ENCODE peak calls at places on chromosomes 11 and 22, in seven cellular contexts. H, D, R, J, X, Z and T are unnamed samples.
A peak's percentile ranks its signal among the peaks of the same experiment; 100 is the strongest.

GRCh38 chr22:35074583-35074982 is 8.6 kb downstream of the ISX start:
- DNase-seq in X (no peak), R (no peak), Z (no peak), D (no peak), H (no peak), J (no peak), T (no peak)

GRCh38 chr11:82814379-82814778 is 80.7 kb upstream of the FAM181B start:
- DNase-seq in J (no peak), Z (no peak), X (no peak), D (no peak), H (no peak), R (no peak), T (no peak)

GRCh38 chr11:37762079-37762478 is 1164.0 kb upstream of the RAG2 start:
- DNase-seq in J (no peak), D (no peak), Z (no peak), R (no peak), X (no peak), H (no peak), T (no peak)

GRCh38 chr11:75924966-75925784 is 110.2 kb downstream of the UVRAG start:
- DNase-seq in R (peak; percentile 35), Z (peak; percentile 50), J (no peak), X (no peak), D (no peak), H (no peak), T (peak; percentile 40)

GRCh38 chr11:1371026-1371325 is 18.8 kb upstream of the BRSK2 start:
- DNase-seq in Z (no peak), J (no peak), H (no peak), X (no peak), R (no peak), D (no peak), T (no peak)

GRCh38 chr11:92536895-92537294 is 312.3 kb downstream of the FAT3 start:
- DNase-seq in Z (no peak), X (no peak), R (no peak), J (no peak), D (no peak), H (no peak), T (no peak)

GRCh38 chr11:112553340-112553739 is 292.7 kb upstream of the PLET1 start:
- DNase-seq in D (no peak), J (no peak), Z (no peak), X (no peak), R (no peak), H (no peak), T (no peak)

GRCh38 chr11:69573751-69574382 is 67.1 kb upstream of the CCND1 start:
- DNase-seq in Z (no peak), R (no peak), J (no peak), D (no peak), X (no peak), H (no peak), T (peak; percentile 55)

GRCh38 chr11:94516725-94517124 is 4.5 kb downstream of the C11orf97 start:
- DNase-seq in X (no peak), J (no peak), D (no peak), H (no peak), Z (no peak), R (no peak), T (no peak)

GRCh38 chr11:128417607-128418324 is 169.6 kb downstream of the ETS1 start:
- DNase-seq in R (peak; percentile 92), H (no peak), D (no peak), J (no peak), Z (peak; percentile 90), X (no peak), T (peak; percentile 94)

GRCh38 chr11:113778111-113778910 is 1.3 kb upstream of the CLDN25 start:
- DNase-seq in H (no peak), Z (peak; percentile 12), D (no peak), R (peak; percentile 13), J (no peak), X (no peak), T (peak; percentile 34)

GRCh38 chr11:1048375-1049070 is 12.0 kb upstream of the MUC6 start:
- DNase-seq in R (no peak), X (no peak), H (peak; percentile 30), Z (no peak), D (no peak), J (peak; percentile 24), T (no peak)

GRCh38 chr22:21567456-21568206 is at the start of gene UBE2L3:
- DNase-seq in Z (peak; percentile 67), X (peak; percentile 74), H (peak; percentile 92), R (peak; percentile 74), D (peak; percentile 83), J (peak; percentile 88), T (peak; percentile 78)

GRCh38 chr11:42329930-42330555 is 870.6 kb upstream of the LRRC4C start:
- DNase-seq in H (no peak), X (no peak), D (no peak), R (peak; percentile 58), Z (peak; percentile 16), J (no peak), T (peak; percentile 10)

GRCh38 chr11:83464181-83464580 is 178.0 kb upstream of the CCDC90B start:
- DNase-seq in R (no peak), J (no peak), X (no peak), Z (no peak), H (no peak), D (no peak), T (no peak)

GRCh38 chr11:120873966-120874365 is 149.9 kb upstream of the TBCEL start:
- DNase-seq in X (no peak), D (no peak), J (no peak), H (no peak), Z (no peak), R (no peak), T (no peak)

GRCh38 chr11:16605440-16605970 is 132.9 kb upstream of the C11orf58 start:
- DNase-seq in R (peak; percentile 16), Z (no peak), D (no peak), H (peak; percentile 60), X (no peak), J (peak; percentile 24), T (no peak)

GRCh38 chr11:68704887-68705286 is 20.5 kb downstream of the GAL start:
- DNase-seq in D (no peak), H (peak; percentile 46), J (no peak), X (no peak), R (no peak), Z (no peak), T (no peak)

GRCh38 chr11:87300640-87301381 is 263.1 kb downstream of the TMEM135 start:
- DNase-seq in Z (peak; percentile 10), D (no peak), H (no peak), X (no peak), R (no peak), J (no peak), T (no peak)

GRCh38 chr11:77428598-77428997 is 45.3 kb downstream of the PAK1 start:
- DNase-seq in R (no peak), Z (no peak), X (no peak), J (no peak), D (no peak), H (no peak), T (no peak)

GRCh38 chr11:108967571-108967970 is 302.7 kb downstream of the DDX10 start:
- DNase-seq in X (no peak), R (no peak), J (no peak), H (no peak), Z (no peak), D (no peak), T (peak; percentile 90)

GRCh38 chr22:41485033-41485432 is 16.1 kb downstream of the ACO2 start:
- DNase-seq in H (no peak), Z (no peak), R (no peak), J (no peak), X (no peak), D (no peak), T (no peak)

GRCh38 chr11:84164722-84165121 is 878.6 kb upstream of the CCDC90B start:
- DNase-seq in Z (peak; percentile 22), J (no peak), H (no peak), X (no peak), R (no peak), D (no peak), T (no peak)

GRCh38 chr11:116193321-116194114 is 579.3 kb downstream of the BUD13 start:
- DNase-seq in Z (peak; percentile 10), H (peak; percentile 74), J (peak; percentile 43), R (peak; percentile 55), D (no peak), X (peak; percentile 61), T (peak; percentile 55)
- TF ChIP-seq CTCF in Z (peak; percentile 4), H (no peak), J (peak; percentile 50), R (peak; percentile 9), D (no peak), X (peak; percentile 55), T (peak; percentile 34)

DNA sequence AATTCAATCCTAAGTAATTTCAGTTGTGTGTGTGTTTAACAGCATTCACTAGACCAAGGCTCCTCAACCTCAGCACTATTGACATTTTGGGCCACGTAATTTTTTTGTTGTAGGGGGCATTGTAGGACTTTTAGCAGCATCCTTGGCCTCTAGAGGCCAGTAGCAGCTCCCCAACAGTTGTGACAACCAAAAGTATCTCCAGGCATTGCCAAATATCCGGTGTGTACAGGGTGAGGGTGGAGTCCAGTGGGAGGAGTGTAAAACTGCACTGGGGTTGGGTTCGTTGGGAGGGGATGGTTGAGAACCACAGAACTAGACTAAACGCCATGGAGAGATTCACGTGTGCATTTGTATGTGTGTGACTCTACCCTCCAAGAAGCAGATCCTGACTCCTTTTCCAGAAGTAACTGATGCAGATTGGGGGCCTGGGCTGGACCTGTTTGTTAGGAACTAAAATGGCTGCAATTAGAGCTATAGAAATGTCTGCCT is 5.9 kb upstream of the PHF21A start:
- DNase-seq in R (peak; percentile 81), X (no peak), H (no peak), D (peak; percentile 55), Z (peak; percentile 74), J (no peak), T (peak; percentile 66)
- TF ChIP-seq CTCF in R (peak; percentile 75), X (no peak), H (no peak), D (peak; percentile 41), Z (peak; percentile 65), J (no peak), T (peak; percentile 67)

GRCh38 chr11:11270236-11270775 is 82.7 kb downstream of the CSNK2A3 start:
- DNase-seq in R (no peak), H (no peak), Z (no peak), X (no peak), D (no peak), J (no peak), T (no peak)
- TF ChIP-seq CTCF in R (no peak), H (no peak), Z (no peak), X (no peak), D (no peak), J (no peak), T (no peak)

DNA sequence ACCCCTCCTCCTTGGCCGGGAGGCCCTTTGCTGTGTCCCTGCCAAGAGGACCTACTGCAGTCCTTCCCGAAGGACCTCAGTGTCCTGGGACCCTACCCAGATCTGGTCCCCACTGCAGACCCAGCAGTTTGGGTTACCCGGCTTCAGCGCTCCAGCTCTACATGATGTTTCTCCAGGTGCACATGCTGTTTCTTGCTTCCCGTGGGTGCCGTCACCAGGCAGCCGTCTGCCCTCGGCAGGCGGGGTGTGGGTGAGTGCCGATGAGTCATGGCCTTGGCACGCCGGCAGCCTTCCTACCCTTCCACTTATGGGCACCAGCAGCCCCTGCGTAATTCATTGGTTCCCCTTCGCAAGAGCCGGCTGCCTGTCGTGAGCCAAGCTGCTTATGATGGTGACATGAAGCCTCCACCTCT is 101.8 kb downstream of the BCR start:
- DNase-seq in Z (peak; percentile 59), H (no peak), R (peak; percentile 70), D (no peak), J (no peak), X (no peak), T (peak; percentile 80)
- TF ChIP-seq CTCF in Z (no peak), H (no peak), R (no peak), D (peak; percentile 47), J (peak; percentile 70), X (no peak), T (no peak)

GRCh38 chr11:26719289-26719688 is 2.6 kb downstream of the SLC5A12 start:
- DNase-seq in D (no peak), X (no peak), H (no peak), R (no peak), Z (no peak), J (no peak), T (no peak)
- TF ChIP-seq CTCF in D (no peak), X (no peak), H (no peak), R (no peak), Z (no peak), J (no peak), T (no peak)

GRCh38 chr22:44049369-44050231 is 25.5 kb downstream of the PARVB start:
- DNase-seq in D (no peak), Z (no peak), R (no peak), J (peak; percentile 53), X (no peak), H (no peak), T (no peak)
- TF ChIP-seq CTCF in D (no peak), Z (no peak), R (no peak), J (no peak), X (no peak), H (no peak), T (no peak)